ENCODE peak calls at places on chromosomes 11 and 22, in four cellular contexts. H, J, A and G are unnamed samples.

GRCh38 chr11:70078095-70078795 is at the start of gene ANO1:
- DNase-seq in J (peak; percentile 88), H (no peak), A (no peak), G (peak; percentile 67)

GRCh38 chr11:44311339-44312261 is 1.7 kb upstream of the ALX4 start:
- DNase-seq in A (no peak), H (no peak), J (peak; percentile 59), G (peak; percentile 54)

GRCh38 chr11:86101493-86101892 is 32.6 kb upstream of the PICALM start:
- DNase-seq in J (no peak), A (no peak), H (no peak), G (no peak)

GRCh38 chr11:14764899-14765527 is 121.4 kb downstream of the PDE3B start:
- DNase-seq in J (no peak), H (peak; percentile 78), A (peak; percentile 36), G (no peak)

GRCh38 chr11:34150494-34151151 is 45.2 kb downstream of the NAT10 start:
- DNase-seq in A (no peak), H (no peak), J (no peak), G (no peak)

GRCh38 chr11:67002921-67003411 is 20.0 kb upstream of the SYT12 start:
- DNase-seq in H (no peak), J (peak; percentile 65), A (no peak), G (peak; percentile 75)

GRCh38 chr22:26174280-26174679 is 5.0 kb downstream of the SEZ6L start:
- DNase-seq in A (no peak), J (peak; percentile 66), H (no peak), G (peak; percentile 91)

GRCh38 chr22:39244496-39245129 is at the start of gene PDGFB:
- DNase-seq in J (peak; percentile 82), A (no peak), H (no peak), G (peak; percentile 79)

GRCh38 chr11:88655163-88655562 is 317.6 kb upstream of the CTSC start:
- DNase-seq in A (no peak), H (no peak), J (no peak), G (no peak)

GRCh38 chr11:76661306-76661751 is 9.2 kb downstream of the LRRC32 start:
- DNase-seq in H (no peak), J (peak; percentile 48), A (no peak), G (no peak)

GRCh38 chr11:126186708-126187481 is 24.6 kb downstream of the RPUSD4 start:
- DNase-seq in A (no peak), H (no peak), J (peak; percentile 85), G (no peak)

GRCh38 chr11:35541621-35542375 is 16.4 kb upstream of the PAMR1 start:
- DNase-seq in A (peak; percentile 89), J (no peak), H (no peak), G (no peak)

GRCh38 chr11:100719362-100719761 is 32.3 kb downstream of the ARHGAP42 start:
- DNase-seq in H (no peak), A (peak; percentile 57), J (peak; percentile 29), G (peak; percentile 78)

GRCh38 chr11:3614742-3615171 is 27.0 kb downstream of the ART5 start:
- DNase-seq in J (no peak), H (peak; percentile 79), A (no peak), G (no peak)

GRCh38 chr22:21711851-21712250 is 23.7 kb downstream of the YPEL1 start:
- DNase-seq in A (no peak), J (no peak), H (no peak), G (no peak)

GRCh38 chr11:113314389-113315301 is at the start of gene TTC12:
- DNase-seq in J (peak; percentile 97), H (no peak), A (peak; percentile 61), G (peak; percentile 99)

GRCh38 chr11:129230006-129230405 is 37.9 kb upstream of the ARHGAP32 start:
- DNase-seq in J (no peak), H (no peak), A (no peak), G (no peak)

GRCh38 chr11:117843666-117844484 is 19.3 kb upstream of the FXYD2 start:
- DNase-seq in A (peak; percentile 59), J (peak; percentile 75), H (peak; percentile 72), G (peak; percentile 94)

GRCh38 chr11:48037709-48038468 is 57.5 kb downstream of the PTPRJ start:
- DNase-seq in H (no peak), A (peak; percentile 51), J (no peak), G (no peak)

GRCh38 chr22:46230262-46230901 is 19.7 kb downstream of the CDPF1 start:
- DNase-seq in A (no peak), J (no peak), H (no peak), G (no peak)

GRCh38 chr22:21594865-21595452 is 27.4 kb downstream of the UBE2L3 start:
- DNase-seq in J (no peak), A (no peak), H (no peak), G (no peak)

GRCh38 chr11:8714622-8715225 is 32.1 kb downstream of the RPL27A start:
- DNase-seq in A (no peak), H (no peak), J (no peak), G (no peak)

GRCh38 chr11:65133724-65134123 is 595 bp downstream of the SYVN1 start:
- DNase-seq in J (no peak), H (no peak), A (no peak), G (peak; percentile 61)

GRCh38 chr22:26496456-26496855 is 12.8 kb downstream of the SRRD start:
- DNase-seq in A (no peak), H (no peak), J (no peak), G (no peak)

GRCh38 chr11:57290288-57290687 is 34.5 kb downstream of the TNKS1BP1 start:
- DNase-seq in A (no peak), J (no peak), H (no peak), G (no peak)

GRCh38 chr22:30931541-30932300 is 36.9 kb downstream of the MORC2 start:
- DNase-seq in A (no peak), J (no peak), H (no peak), G (no peak)

GRCh38 chr22:31626427-31627150 is 35.4 kb downstream of the PISD start:
- DNase-seq in H (no peak), A (no peak), J (no peak), G (peak; percentile 45)

GRCh38 chr22:37060801-37061610 is 9.5 kb downstream of the KCTD17 start:
- DNase-seq in A (no peak), J (no peak), H (no peak), G (no peak)